ENCODE peak calls at places on chromosomes 13 and 19, in five cellular contexts. One of them, this sample, is unnamed.

GRCh38 chr19:676007-676342 is 217 bp upstream of the FSTL3 start:
- DNase-seq in right lobe of liver: no peak
- DNase-seq in pancreas: no peak
- DNase-seq in body of pancreas: no peak
- DNase-seq in PC-3: no peak
- DNase-seq in this sample: no peak

GRCh38 chr19:283395-283794 is 7.8 kb downstream of the PLPP2 start:
- DNase-seq in right lobe of liver: no peak
- DNase-seq in pancreas: no peak
- DNase-seq in body of pancreas: no peak
- DNase-seq in PC-3: no peak
- DNase-seq in this sample: no peak

GRCh38 chr19:19444694-19445155 is 39.2 kb downstream of the GATAD2A start:
- DNase-seq in right lobe of liver: no peak
- DNase-seq in pancreas: no peak
- DNase-seq in body of pancreas: no peak
- DNase-seq in PC-3: peak; percentile 33
- DNase-seq in this sample: peak; percentile 35

GRCh38 chr19:48441360-48442050 is 4.3 kb upstream of the GRWD1 start:
- DNase-seq in right lobe of liver: no peak
- DNase-seq in pancreas: no peak
- DNase-seq in body of pancreas: no peak
- DNase-seq in PC-3: no peak
- DNase-seq in this sample: no peak

GRCh38 chr19:16355293-16356043 is 30.8 kb downstream of the KLF2 start:
- DNase-seq in right lobe of liver: no peak
- DNase-seq in pancreas: no peak
- DNase-seq in body of pancreas: no peak
- DNase-seq in PC-3: no peak
- DNase-seq in this sample: no peak

GRCh38 chr13:103431880-103432279 is 365.7 kb upstream of the SLC10A2 start:
- DNase-seq in right lobe of liver: no peak
- DNase-seq in pancreas: no peak
- DNase-seq in body of pancreas: no peak
- DNase-seq in PC-3: no peak
- DNase-seq in this sample: no peak

GRCh38 chr19:2121416-2122051 is 24.8 kb downstream of the IZUMO4 start:
- DNase-seq in right lobe of liver: no peak
- DNase-seq in pancreas: no peak
- DNase-seq in body of pancreas: no peak
- DNase-seq in PC-3: no peak
- DNase-seq in this sample: no peak

GRCh38 chr19:46528601-46529447 is 33.2 kb upstream of the PNMA8B start:
- DNase-seq in right lobe of liver: no peak
- DNase-seq in pancreas: no peak
- DNase-seq in body of pancreas: no peak
- DNase-seq in PC-3: no peak
- DNase-seq in this sample: no peak

GRCh38 chr13:26785845-26786630 is 25.5 kb upstream of the GPR12 start:
- DNase-seq in right lobe of liver: peak; percentile 25
- DNase-seq in pancreas: peak; percentile 14
- DNase-seq in body of pancreas: peak; percentile 30
- DNase-seq in PC-3: no peak
- DNase-seq in this sample: no peak

GRCh38 chr13:33918199-33918932 is 100.4 kb downstream of the RFC3 start:
- DNase-seq in right lobe of liver: peak; percentile 37
- DNase-seq in pancreas: no peak
- DNase-seq in body of pancreas: no peak
- DNase-seq in PC-3: peak; percentile 85
- DNase-seq in this sample: peak; percentile 82

GRCh38 chr19:29504454-29504853 is 21.3 kb upstream of the VSTM2B start:
- DNase-seq in right lobe of liver: no peak
- DNase-seq in pancreas: no peak
- DNase-seq in body of pancreas: no peak
- DNase-seq in PC-3: no peak
- DNase-seq in this sample: no peak

GRCh38 chr13:20860844-20861243 is 41.7 kb downstream of the XPO4 start:
- DNase-seq in right lobe of liver: no peak
- DNase-seq in pancreas: no peak
- DNase-seq in body of pancreas: no peak
- DNase-seq in PC-3: no peak
- DNase-seq in this sample: no peak

GRCh38 chr19:14954071-14954655 is 12.9 kb downstream of the OR7C2 start:
- DNase-seq in right lobe of liver: no peak
- DNase-seq in pancreas: no peak
- DNase-seq in body of pancreas: no peak
- DNase-seq in PC-3: no peak
- DNase-seq in this sample: no peak

GRCh38 chr13:41716236-41716635 is 244.7 kb downstream of the VWA8 start:
- DNase-seq in right lobe of liver: no peak
- DNase-seq in pancreas: no peak
- DNase-seq in body of pancreas: no peak
- DNase-seq in PC-3: no peak
- DNase-seq in this sample: no peak

GRCh38 chr19:12664406-12665280 is 1.9 kb downstream of the MAN2B1 start:
- DNase-seq in right lobe of liver: no peak
- DNase-seq in pancreas: no peak
- DNase-seq in body of pancreas: no peak
- DNase-seq in PC-3: no peak
- DNase-seq in this sample: no peak

GRCh38 chr19:2428027-2428690 is 773 bp upstream of the TIMM13 start:
- DNase-seq in right lobe of liver: no peak
- DNase-seq in pancreas: peak; percentile 27
- DNase-seq in body of pancreas: peak; percentile 28
- DNase-seq in PC-3: no peak
- DNase-seq in this sample: peak; percentile 10

GRCh38 chr19:39738809-39739208 is 980 bp upstream of the CLC start:
- DNase-seq in right lobe of liver: no peak
- DNase-seq in pancreas: no peak
- DNase-seq in body of pancreas: no peak
- DNase-seq in PC-3: no peak
- DNase-seq in this sample: no peak

GRCh38 chr13:32086366-32086765 is 54.8 kb downstream of the FRY start:
- DNase-seq in right lobe of liver: no peak
- DNase-seq in pancreas: no peak
- DNase-seq in body of pancreas: no peak
- DNase-seq in PC-3: no peak
- DNase-seq in this sample: no peak

GRCh38 chr19:28990522-28990921 is 222.4 kb downstream of the UQCRFS1 start:
- DNase-seq in right lobe of liver: no peak
- DNase-seq in pancreas: no peak
- DNase-seq in body of pancreas: no peak
- DNase-seq in PC-3: no peak
- DNase-seq in this sample: no peak

GRCh38 chr13:26424181-26424580 is 133.3 kb upstream of the WASF3 start:
- DNase-seq in right lobe of liver: no peak
- DNase-seq in pancreas: no peak
- DNase-seq in body of pancreas: no peak
- DNase-seq in PC-3: no peak
- DNase-seq in this sample: no peak

DNA sequence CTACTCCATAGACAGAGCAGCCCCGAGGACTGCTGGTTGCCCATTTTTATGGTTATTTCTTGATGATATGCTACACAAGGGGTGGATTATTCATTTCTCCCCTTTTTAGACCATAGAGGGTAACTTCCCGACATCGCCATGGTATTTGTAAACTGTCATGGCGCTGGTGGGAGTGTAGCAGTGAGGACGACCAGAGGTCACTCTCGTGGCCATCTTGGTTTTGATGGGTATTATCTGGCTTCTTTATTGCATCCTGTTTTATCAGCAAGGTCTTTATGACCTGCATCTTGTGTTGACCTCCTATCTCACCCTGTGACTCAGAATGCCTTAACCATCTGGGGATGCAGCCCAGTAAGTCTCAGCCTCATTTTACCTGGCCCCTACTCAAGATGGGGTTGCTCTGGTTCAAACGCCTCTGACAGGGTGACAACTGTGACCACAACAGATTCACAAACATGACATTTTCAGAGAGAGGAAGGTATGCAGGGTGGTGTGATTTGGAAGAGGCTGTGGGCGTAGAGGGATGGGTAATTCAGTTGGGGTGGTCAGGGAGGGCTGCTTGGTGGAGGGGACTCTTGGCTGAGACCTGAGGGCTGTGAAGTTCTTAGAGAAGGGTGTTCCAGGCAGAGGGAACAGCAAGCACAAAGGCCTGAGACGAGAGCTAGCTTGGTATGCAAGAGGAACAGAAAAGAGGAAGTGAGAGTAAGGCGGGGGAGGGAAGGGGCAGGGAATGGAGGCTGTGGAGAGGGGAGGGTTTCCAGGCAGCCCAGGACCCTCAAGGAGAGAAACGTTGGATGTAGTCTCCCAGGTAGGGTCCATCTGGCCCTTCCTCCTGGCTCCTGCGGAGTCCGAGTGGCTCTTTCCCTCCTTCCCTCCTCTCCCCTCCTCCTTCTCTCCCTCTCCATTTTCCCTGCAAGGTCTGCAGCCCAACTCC is 23.5 kb downstream of the FAM187B start:
- DNase-seq in right lobe of liver: no peak
- DNase-seq in pancreas: no peak
- DNase-seq in body of pancreas: no peak
- DNase-seq in PC-3: no peak
- DNase-seq in this sample: no peak
- TF ChIP-seq CTCF in right lobe of liver: no peak
- TF ChIP-seq CTCF in pancreas: no peak
- TF ChIP-seq CTCF in body of pancreas: no peak
- TF ChIP-seq CTCF in PC-3: no peak
- TF ChIP-seq CTCF in this sample: no peak

GRCh38 chr19:11194173-11194572 is 3.2 kb downstream of the KANK2 start:
- DNase-seq in right lobe of liver: no peak
- DNase-seq in pancreas: no peak
- DNase-seq in body of pancreas: no peak
- DNase-seq in PC-3: no peak
- DNase-seq in this sample: no peak

GRCh38 chr19:11194657-11195056 is 2.7 kb downstream of the KANK2 start:
- DNase-seq in right lobe of liver: no peak
- DNase-seq in pancreas: no peak
- DNase-seq in body of pancreas: no peak
- DNase-seq in PC-3: no peak
- DNase-seq in this sample: no peak

GRCh38 chr19:11196406-11197287 is 698 bp downstream of the KANK2 start:
- DNase-seq in right lobe of liver: no peak
- DNase-seq in pancreas: peak; percentile 42
- DNase-seq in body of pancreas: peak; percentile 48
- DNase-seq in PC-3: peak; percentile 37
- DNase-seq in this sample: no peak

GRCh38 chr19:11195681-11196080 is 1.7 kb downstream of the KANK2 start:
- DNase-seq in right lobe of liver: no peak
- DNase-seq in pancreas: no peak
- DNase-seq in body of pancreas: no peak
- DNase-seq in PC-3: no peak
- DNase-seq in this sample: no peak

GRCh38 chr19:11195169-11195568 is 2.2 kb downstream of the KANK2 start:
- DNase-seq in right lobe of liver: no peak
- DNase-seq in pancreas: no peak
- DNase-seq in body of pancreas: no peak
- DNase-seq in PC-3: no peak
- DNase-seq in this sample: no peak
- H3K36me3 ChIP-seq in right lobe of liver: peaks cover 17% of the 10 kb centered on the region
- H3K36me3 ChIP-seq in pancreas: peaks cover 18% of the 10 kb centered on the region
- H3K36me3 ChIP-seq in body of pancreas: no peaks in the 10 kb centered on the region
- H3K36me3 ChIP-seq in PC-3: peaks cover 20% of the 10 kb centered on the region
- H3K36me3 ChIP-seq in this sample: peaks cover 9% of the 10 kb centered on the region

DNA sequence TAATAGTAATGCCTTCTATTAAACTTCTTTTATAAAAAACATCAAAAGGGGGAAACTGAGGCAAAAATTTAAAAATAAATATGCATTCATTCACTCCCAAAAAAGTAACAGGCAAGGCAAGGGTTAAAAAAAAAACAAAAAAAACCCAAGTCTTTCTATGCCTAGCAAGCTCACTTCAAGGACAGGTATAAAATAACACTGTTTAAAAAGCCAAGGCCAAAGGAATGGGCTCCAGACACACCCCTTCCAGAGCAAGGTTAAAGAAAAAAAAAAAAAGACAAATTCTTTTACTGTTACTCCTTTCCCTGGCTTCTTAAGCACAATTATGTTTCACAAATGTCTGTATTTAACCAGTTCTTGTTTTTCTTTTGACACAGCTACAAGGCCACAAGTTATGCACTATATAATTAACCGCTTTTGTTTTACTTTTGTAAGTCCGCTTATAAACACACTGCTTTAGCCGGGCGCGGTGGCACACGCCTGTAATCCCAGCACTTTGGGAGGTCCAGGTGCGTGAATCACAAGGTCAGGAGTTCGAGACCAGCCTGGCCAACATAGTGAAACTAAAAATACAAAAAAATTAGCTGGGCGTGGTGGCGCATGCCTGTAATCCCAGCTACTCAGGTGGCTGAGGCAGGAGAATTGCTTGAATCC is 3.6 kb downstream of the SIGLEC11 start:
- DNase-seq in right lobe of liver: no peak
- DNase-seq in pancreas: no peak
- DNase-seq in body of pancreas: no peak
- DNase-seq in PC-3: no peak
- DNase-seq in this sample: no peak
- TF ChIP-seq CTCF in right lobe of liver: no peak
- TF ChIP-seq CTCF in pancreas: no peak
- TF ChIP-seq CTCF in body of pancreas: no peak
- TF ChIP-seq CTCF in PC-3: no peak
- TF ChIP-seq CTCF in this sample: no peak

GRCh38 chr19:43541920-43542650 is 9.1 kb downstream of the ZNF575 start:
- DNase-seq in right lobe of liver: no peak
- DNase-seq in pancreas: no peak
- DNase-seq in body of pancreas: no peak
- DNase-seq in PC-3: no peak
- DNase-seq in this sample: no peak

GRCh38 chr19:43545981-43546380 is 13.0 kb downstream of the ZNF575 start:
- DNase-seq in right lobe of liver: no peak
- DNase-seq in pancreas: no peak
- DNase-seq in body of pancreas: no peak
- DNase-seq in PC-3: no peak
- DNase-seq in this sample: no peak

GRCh38 chr19:43544077-43544476 is 11.1 kb downstream of the ZNF575 start:
- DNase-seq in right lobe of liver: no peak
- DNase-seq in pancreas: no peak
- DNase-seq in body of pancreas: no peak
- DNase-seq in PC-3: no peak
- DNase-seq in this sample: no peak

GRCh38 chr19:43546581-43546980 is 13.6 kb downstream of the ZNF575 start:
- DNase-seq in right lobe of liver: no peak
- DNase-seq in pancreas: no peak
- DNase-seq in body of pancreas: no peak
- DNase-seq in PC-3: no peak
- DNase-seq in this sample: no peak

DNA sequence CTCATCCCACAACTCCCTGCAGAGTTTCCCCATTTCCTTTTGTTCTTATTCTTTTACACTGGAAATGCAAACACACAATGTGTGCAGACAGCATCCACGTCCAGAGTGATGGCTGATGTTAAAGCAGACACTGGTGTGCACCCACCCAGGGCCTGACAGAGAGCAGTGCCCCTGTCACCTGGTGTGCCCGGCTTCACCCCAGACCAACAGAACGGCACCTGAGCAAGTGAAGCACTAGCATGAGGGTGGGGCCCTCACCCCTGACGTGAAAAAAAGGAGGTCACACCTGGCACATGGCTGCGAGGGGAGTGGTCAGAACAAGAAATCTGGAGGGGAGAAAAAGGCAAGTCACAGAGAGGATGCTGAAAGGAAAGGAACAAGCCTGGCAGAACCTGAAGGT is 12.3 kb downstream of the ZNF575 start:
- DNase-seq in right lobe of liver: no peak
- DNase-seq in pancreas: no peak
- DNase-seq in body of pancreas: no peak
- DNase-seq in PC-3: no peak
- DNase-seq in this sample: no peak
- H3K36me3 ChIP-seq in right lobe of liver: no peaks in the 10 kb centered on the region
- H3K36me3 ChIP-seq in pancreas: peaks cover 11% of the 10 kb centered on the region
- H3K36me3 ChIP-seq in body of pancreas: no peaks in the 10 kb centered on the region
- H3K36me3 ChIP-seq in PC-3: peaks cover 1% of the 10 kb centered on the region
- H3K36me3 ChIP-seq in this sample: peaks cover 10% of the 10 kb centered on the region